ENCODE peak calls at places on chromosome 19, in eight cellular contexts. One of them, this sample, is unnamed.

GRCh38 chr19:17117250-17117789 is 41.7 kb downstream of the MYO9B start:
- DNase-seq in activated CD4-positive, CD25-positive, alpha-beta regulatory T cell: no peak
- DNase-seq in cardiac muscle cell: no peak
- DNase-seq in nephron progenitor cell: no peak
- DNase-seq in stimulated activated naive CD8-positive, alpha-beta T cell treated with anti-CD3 and anti-CD28 coated beads, Interleukin-15, Interleukin-2, amounts not matched to agents 100 U/mL and 50 U/mL, for 24 hours: no peak
- DNase-seq in stimulated activated CD4-positive, alpha-beta T cell treated with anti-CD3 and anti-CD28 coated beads, Interleukin-4, amount 100 ng/mL, for 1 hour: no peak
- DNase-seq in suprapubic skin: no peak
- DNase-seq in activated T-cell treated with anti-CD3 and anti-CD28 coated beads for 1 hour: no peak
- DNase-seq in this sample: peak; percentile 24

GRCh38 chr19:1773173-1773572 is 19.9 kb downstream of the ONECUT3 start:
- DNase-seq in suprapubic skin: no peak
- DNase-seq in nephron progenitor cell: no peak
- DNase-seq in activated CD4-positive, CD25-positive, alpha-beta regulatory T cell: no peak
- DNase-seq in stimulated activated naive CD8-positive, alpha-beta T cell treated with anti-CD3 and anti-CD28 coated beads, Interleukin-15, Interleukin-2, amounts not matched to agents 100 U/mL and 50 U/mL, for 24 hours: no peak
- DNase-seq in activated T-cell treated with anti-CD3 and anti-CD28 coated beads for 1 hour: no peak
- DNase-seq in stimulated activated CD4-positive, alpha-beta T cell treated with anti-CD3 and anti-CD28 coated beads, Interleukin-4, amount 100 ng/mL, for 1 hour: no peak
- DNase-seq in cardiac muscle cell: no peak
- DNase-seq in this sample: no peak

GRCh38 chr19:5966215-5966614 is 11.7 kb downstream of the RANBP3 start:
- DNase-seq in stimulated activated naive CD8-positive, alpha-beta T cell treated with anti-CD3 and anti-CD28 coated beads, Interleukin-15, Interleukin-2, amounts not matched to agents 100 U/mL and 50 U/mL, for 24 hours: no peak
- DNase-seq in cardiac muscle cell: peak; percentile 91
- DNase-seq in stimulated activated CD4-positive, alpha-beta T cell treated with anti-CD3 and anti-CD28 coated beads, Interleukin-4, amount 100 ng/mL, for 1 hour: no peak
- DNase-seq in activated CD4-positive, CD25-positive, alpha-beta regulatory T cell: no peak
- DNase-seq in suprapubic skin: no peak
- DNase-seq in nephron progenitor cell: no peak
- DNase-seq in activated T-cell treated with anti-CD3 and anti-CD28 coated beads for 1 hour: no peak
- DNase-seq in this sample: no peak

GRCh38 chr19:58128041-58128685 is 22.4 kb downstream of the ZNF329 start:
- DNase-seq in nephron progenitor cell: no peak
- DNase-seq in stimulated activated naive CD8-positive, alpha-beta T cell treated with anti-CD3 and anti-CD28 coated beads, Interleukin-15, Interleukin-2, amounts not matched to agents 100 U/mL and 50 U/mL, for 24 hours: no peak
- DNase-seq in suprapubic skin: no peak
- DNase-seq in cardiac muscle cell: no peak
- DNase-seq in activated CD4-positive, CD25-positive, alpha-beta regulatory T cell: no peak
- DNase-seq in activated T-cell treated with anti-CD3 and anti-CD28 coated beads for 1 hour: no peak
- DNase-seq in stimulated activated CD4-positive, alpha-beta T cell treated with anti-CD3 and anti-CD28 coated beads, Interleukin-4, amount 100 ng/mL, for 1 hour: no peak
- DNase-seq in this sample: no peak

GRCh38 chr19:46944123-46944718 is 75.4 kb upstream of the NPAS1 start:
- DNase-seq in suprapubic skin: no peak
- DNase-seq in stimulated activated naive CD8-positive, alpha-beta T cell treated with anti-CD3 and anti-CD28 coated beads, Interleukin-15, Interleukin-2, amounts not matched to agents 100 U/mL and 50 U/mL, for 24 hours: no peak
- DNase-seq in activated T-cell treated with anti-CD3 and anti-CD28 coated beads for 1 hour: no peak
- DNase-seq in nephron progenitor cell: no peak
- DNase-seq in stimulated activated CD4-positive, alpha-beta T cell treated with anti-CD3 and anti-CD28 coated beads, Interleukin-4, amount 100 ng/mL, for 1 hour: no peak
- DNase-seq in cardiac muscle cell: no peak
- DNase-seq in activated CD4-positive, CD25-positive, alpha-beta regulatory T cell: no peak
- DNase-seq in this sample: no peak

GRCh38 chr19:5006201-5006600 is 37.3 kb downstream of the KDM4B start:
- DNase-seq in nephron progenitor cell: no peak
- DNase-seq in suprapubic skin: no peak
- DNase-seq in stimulated activated naive CD8-positive, alpha-beta T cell treated with anti-CD3 and anti-CD28 coated beads, Interleukin-15, Interleukin-2, amounts not matched to agents 100 U/mL and 50 U/mL, for 24 hours: no peak
- DNase-seq in cardiac muscle cell: peak; percentile 61
- DNase-seq in activated T-cell treated with anti-CD3 and anti-CD28 coated beads for 1 hour: no peak
- DNase-seq in activated CD4-positive, CD25-positive, alpha-beta regulatory T cell: no peak
- DNase-seq in stimulated activated CD4-positive, alpha-beta T cell treated with anti-CD3 and anti-CD28 coated beads, Interleukin-4, amount 100 ng/mL, for 1 hour: no peak
- DNase-seq in this sample: no peak

GRCh38 chr19:8459520-8460260 is 14.9 kb downstream of the HNRNPM start:
- DNase-seq in nephron progenitor cell: no peak
- DNase-seq in stimulated activated CD4-positive, alpha-beta T cell treated with anti-CD3 and anti-CD28 coated beads, Interleukin-4, amount 100 ng/mL, for 1 hour: no peak
- DNase-seq in cardiac muscle cell: peak; percentile 63
- DNase-seq in activated CD4-positive, CD25-positive, alpha-beta regulatory T cell: no peak
- DNase-seq in suprapubic skin: no peak
- DNase-seq in activated T-cell treated with anti-CD3 and anti-CD28 coated beads for 1 hour: no peak
- DNase-seq in stimulated activated naive CD8-positive, alpha-beta T cell treated with anti-CD3 and anti-CD28 coated beads, Interleukin-15, Interleukin-2, amounts not matched to agents 100 U/mL and 50 U/mL, for 24 hours: no peak
- DNase-seq in this sample: no peak

GRCh38 chr19:748274-748598 is 2.7 kb upstream of the MISP start:
- DNase-seq in activated T-cell treated with anti-CD3 and anti-CD28 coated beads for 1 hour: no peak
- DNase-seq in stimulated activated naive CD8-positive, alpha-beta T cell treated with anti-CD3 and anti-CD28 coated beads, Interleukin-15, Interleukin-2, amounts not matched to agents 100 U/mL and 50 U/mL, for 24 hours: no peak
- DNase-seq in stimulated activated CD4-positive, alpha-beta T cell treated with anti-CD3 and anti-CD28 coated beads, Interleukin-4, amount 100 ng/mL, for 1 hour: no peak
- DNase-seq in activated CD4-positive, CD25-positive, alpha-beta regulatory T cell: no peak
- DNase-seq in nephron progenitor cell: no peak
- DNase-seq in suprapubic skin: no peak
- DNase-seq in cardiac muscle cell: no peak
- DNase-seq in this sample: no peak

GRCh38 chr19:2478324-2478755 is 2.4 kb downstream of the GADD45B start:
- DNase-seq in nephron progenitor cell: peak; percentile 57
- DNase-seq in stimulated activated CD4-positive, alpha-beta T cell treated with anti-CD3 and anti-CD28 coated beads, Interleukin-4, amount 100 ng/mL, for 1 hour: peak; percentile 50
- DNase-seq in activated CD4-positive, CD25-positive, alpha-beta regulatory T cell: peak; percentile 35
- DNase-seq in stimulated activated naive CD8-positive, alpha-beta T cell treated with anti-CD3 and anti-CD28 coated beads, Interleukin-15, Interleukin-2, amounts not matched to agents 100 U/mL and 50 U/mL, for 24 hours: peak; percentile 59
- DNase-seq in activated T-cell treated with anti-CD3 and anti-CD28 coated beads for 1 hour: peak; percentile 36
- DNase-seq in cardiac muscle cell: peak; percentile 79
- DNase-seq in suprapubic skin: peak; percentile 93
- DNase-seq in this sample: no peak

GRCh38 chr19:1233361-1233667 is 4.5 kb downstream of the CBARP start:
- DNase-seq in activated T-cell treated with anti-CD3 and anti-CD28 coated beads for 1 hour: no peak
- DNase-seq in cardiac muscle cell: no peak
- DNase-seq in nephron progenitor cell: no peak
- DNase-seq in stimulated activated CD4-positive, alpha-beta T cell treated with anti-CD3 and anti-CD28 coated beads, Interleukin-4, amount 100 ng/mL, for 1 hour: no peak
- DNase-seq in stimulated activated naive CD8-positive, alpha-beta T cell treated with anti-CD3 and anti-CD28 coated beads, Interleukin-15, Interleukin-2, amounts not matched to agents 100 U/mL and 50 U/mL, for 24 hours: no peak
- DNase-seq in activated CD4-positive, CD25-positive, alpha-beta regulatory T cell: no peak
- DNase-seq in suprapubic skin: no peak
- DNase-seq in this sample: no peak

GRCh38 chr19:48569814-48570213 is 17.8 kb downstream of the SULT2B1 start:
- DNase-seq in suprapubic skin: no peak
- DNase-seq in activated T-cell treated with anti-CD3 and anti-CD28 coated beads for 1 hour: no peak
- DNase-seq in stimulated activated CD4-positive, alpha-beta T cell treated with anti-CD3 and anti-CD28 coated beads, Interleukin-4, amount 100 ng/mL, for 1 hour: no peak
- DNase-seq in nephron progenitor cell: no peak
- DNase-seq in stimulated activated naive CD8-positive, alpha-beta T cell treated with anti-CD3 and anti-CD28 coated beads, Interleukin-15, Interleukin-2, amounts not matched to agents 100 U/mL and 50 U/mL, for 24 hours: no peak
- DNase-seq in activated CD4-positive, CD25-positive, alpha-beta regulatory T cell: no peak
- DNase-seq in cardiac muscle cell: peak; percentile 24
- DNase-seq in this sample: no peak

GRCh38 chr19:16894080-16894479 is 5.3 kb downstream of the F2RL3 start:
- DNase-seq in stimulated activated CD4-positive, alpha-beta T cell treated with anti-CD3 and anti-CD28 coated beads, Interleukin-4, amount 100 ng/mL, for 1 hour: no peak
- DNase-seq in cardiac muscle cell: no peak
- DNase-seq in activated T-cell treated with anti-CD3 and anti-CD28 coated beads for 1 hour: no peak
- DNase-seq in suprapubic skin: no peak
- DNase-seq in activated CD4-positive, CD25-positive, alpha-beta regulatory T cell: no peak
- DNase-seq in nephron progenitor cell: no peak
- DNase-seq in stimulated activated naive CD8-positive, alpha-beta T cell treated with anti-CD3 and anti-CD28 coated beads, Interleukin-15, Interleukin-2, amounts not matched to agents 100 U/mL and 50 U/mL, for 24 hours: no peak
- DNase-seq in this sample: no peak

GRCh38 chr19:56690668-56691067 is 19.1 kb upstream of the ZNF835 start:
- DNase-seq in nephron progenitor cell: no peak
- DNase-seq in cardiac muscle cell: no peak
- DNase-seq in stimulated activated CD4-positive, alpha-beta T cell treated with anti-CD3 and anti-CD28 coated beads, Interleukin-4, amount 100 ng/mL, for 1 hour: no peak
- DNase-seq in activated T-cell treated with anti-CD3 and anti-CD28 coated beads for 1 hour: no peak
- DNase-seq in stimulated activated naive CD8-positive, alpha-beta T cell treated with anti-CD3 and anti-CD28 coated beads, Interleukin-15, Interleukin-2, amounts not matched to agents 100 U/mL and 50 U/mL, for 24 hours: no peak
- DNase-seq in suprapubic skin: no peak
- DNase-seq in activated CD4-positive, CD25-positive, alpha-beta regulatory T cell: no peak
- DNase-seq in this sample: no peak

GRCh38 chr19:44623080-44623479 is 9.7 kb downstream of the IGSF23 start:
- DNase-seq in stimulated activated naive CD8-positive, alpha-beta T cell treated with anti-CD3 and anti-CD28 coated beads, Interleukin-15, Interleukin-2, amounts not matched to agents 100 U/mL and 50 U/mL, for 24 hours: no peak
- DNase-seq in activated T-cell treated with anti-CD3 and anti-CD28 coated beads for 1 hour: no peak
- DNase-seq in activated CD4-positive, CD25-positive, alpha-beta regulatory T cell: no peak
- DNase-seq in nephron progenitor cell: no peak
- DNase-seq in suprapubic skin: no peak
- DNase-seq in stimulated activated CD4-positive, alpha-beta T cell treated with anti-CD3 and anti-CD28 coated beads, Interleukin-4, amount 100 ng/mL, for 1 hour: no peak
- DNase-seq in cardiac muscle cell: peak; percentile 53
- DNase-seq in this sample: no peak

GRCh38 chr19:1027953-1028902 is 1.8 kb downstream of the CNN2 start:
- DNase-seq in activated T-cell treated with anti-CD3 and anti-CD28 coated beads for 1 hour: peak; percentile 56
- DNase-seq in stimulated activated naive CD8-positive, alpha-beta T cell treated with anti-CD3 and anti-CD28 coated beads, Interleukin-15, Interleukin-2, amounts not matched to agents 100 U/mL and 50 U/mL, for 24 hours: peak; percentile 62
- DNase-seq in nephron progenitor cell: peak; percentile 79
- DNase-seq in stimulated activated CD4-positive, alpha-beta T cell treated with anti-CD3 and anti-CD28 coated beads, Interleukin-4, amount 100 ng/mL, for 1 hour: peak; percentile 48
- DNase-seq in suprapubic skin: no peak
- DNase-seq in cardiac muscle cell: peak; percentile 98
- DNase-seq in activated CD4-positive, CD25-positive, alpha-beta regulatory T cell: peak; percentile 74
- DNase-seq in this sample: peak; percentile 75

GRCh38 chr19:43465468-43466120 is at the start of gene LYPD3:
- DNase-seq in stimulated activated CD4-positive, alpha-beta T cell treated with anti-CD3 and anti-CD28 coated beads, Interleukin-4, amount 100 ng/mL, for 1 hour: peak; percentile 10
- DNase-seq in activated CD4-positive, CD25-positive, alpha-beta regulatory T cell: no peak
- DNase-seq in nephron progenitor cell: no peak
- DNase-seq in cardiac muscle cell: peak; percentile 43
- DNase-seq in suprapubic skin: peak; percentile 86
- DNase-seq in stimulated activated naive CD8-positive, alpha-beta T cell treated with anti-CD3 and anti-CD28 coated beads, Interleukin-15, Interleukin-2, amounts not matched to agents 100 U/mL and 50 U/mL, for 24 hours: peak; percentile 33
- DNase-seq in activated T-cell treated with anti-CD3 and anti-CD28 coated beads for 1 hour: no peak
- DNase-seq in this sample: no peak

GRCh38 chr19:33389574-33390119 is 16.1 kb downstream of the CEBPG start:
- DNase-seq in nephron progenitor cell: no peak
- DNase-seq in activated CD4-positive, CD25-positive, alpha-beta regulatory T cell: no peak
- DNase-seq in stimulated activated CD4-positive, alpha-beta T cell treated with anti-CD3 and anti-CD28 coated beads, Interleukin-4, amount 100 ng/mL, for 1 hour: no peak
- DNase-seq in activated T-cell treated with anti-CD3 and anti-CD28 coated beads for 1 hour: no peak
- DNase-seq in suprapubic skin: peak; percentile 79
- DNase-seq in cardiac muscle cell: no peak
- DNase-seq in stimulated activated naive CD8-positive, alpha-beta T cell treated with anti-CD3 and anti-CD28 coated beads, Interleukin-15, Interleukin-2, amounts not matched to agents 100 U/mL and 50 U/mL, for 24 hours: no peak
- DNase-seq in this sample: no peak

GRCh38 chr19:24177686-24178085 is 90.7 kb downstream of the ZNF254 start:
- DNase-seq in activated CD4-positive, CD25-positive, alpha-beta regulatory T cell: no peak
- DNase-seq in cardiac muscle cell: no peak
- DNase-seq in stimulated activated naive CD8-positive, alpha-beta T cell treated with anti-CD3 and anti-CD28 coated beads, Interleukin-15, Interleukin-2, amounts not matched to agents 100 U/mL and 50 U/mL, for 24 hours: no peak
- DNase-seq in suprapubic skin: no peak
- DNase-seq in nephron progenitor cell: no peak
- DNase-seq in stimulated activated CD4-positive, alpha-beta T cell treated with anti-CD3 and anti-CD28 coated beads, Interleukin-4, amount 100 ng/mL, for 1 hour: no peak
- DNase-seq in activated T-cell treated with anti-CD3 and anti-CD28 coated beads for 1 hour: no peak
- DNase-seq in this sample: no peak

GRCh38 chr19:58477871-58478270 is 1.7 kb downstream of the ZNF446 start:
- DNase-seq in cardiac muscle cell: no peak
- DNase-seq in nephron progenitor cell: no peak
- DNase-seq in stimulated activated CD4-positive, alpha-beta T cell treated with anti-CD3 and anti-CD28 coated beads, Interleukin-4, amount 100 ng/mL, for 1 hour: no peak
- DNase-seq in activated CD4-positive, CD25-positive, alpha-beta regulatory T cell: no peak
- DNase-seq in suprapubic skin: no peak
- DNase-seq in activated T-cell treated with anti-CD3 and anti-CD28 coated beads for 1 hour: no peak
- DNase-seq in stimulated activated naive CD8-positive, alpha-beta T cell treated with anti-CD3 and anti-CD28 coated beads, Interleukin-15, Interleukin-2, amounts not matched to agents 100 U/mL and 50 U/mL, for 24 hours: no peak
- DNase-seq in this sample: no peak

GRCh38 chr19:55494172-55494761 is 6.0 kb downstream of the SSC5D start:
- DNase-seq in nephron progenitor cell: no peak
- DNase-seq in suprapubic skin: no peak
- DNase-seq in stimulated activated naive CD8-positive, alpha-beta T cell treated with anti-CD3 and anti-CD28 coated beads, Interleukin-15, Interleukin-2, amounts not matched to agents 100 U/mL and 50 U/mL, for 24 hours: no peak
- DNase-seq in activated CD4-positive, CD25-positive, alpha-beta regulatory T cell: no peak
- DNase-seq in cardiac muscle cell: peak; percentile 94
- DNase-seq in activated T-cell treated with anti-CD3 and anti-CD28 coated beads for 1 hour: no peak
- DNase-seq in stimulated activated CD4-positive, alpha-beta T cell treated with anti-CD3 and anti-CD28 coated beads, Interleukin-4, amount 100 ng/mL, for 1 hour: no peak
- DNase-seq in this sample: no peak

GRCh38 chr19:33273881-33274662 is 28.3 kb downstream of the CEBPA start:
- DNase-seq in activated T-cell treated with anti-CD3 and anti-CD28 coated beads for 1 hour: no peak
- DNase-seq in nephron progenitor cell: peak; percentile 29
- DNase-seq in suprapubic skin: no peak
- DNase-seq in stimulated activated naive CD8-positive, alpha-beta T cell treated with anti-CD3 and anti-CD28 coated beads, Interleukin-15, Interleukin-2, amounts not matched to agents 100 U/mL and 50 U/mL, for 24 hours: peak; percentile 35
- DNase-seq in stimulated activated CD4-positive, alpha-beta T cell treated with anti-CD3 and anti-CD28 coated beads, Interleukin-4, amount 100 ng/mL, for 1 hour: peak; percentile 46
- DNase-seq in activated CD4-positive, CD25-positive, alpha-beta regulatory T cell: no peak
- DNase-seq in cardiac muscle cell: peak; percentile 90
- DNase-seq in this sample: no peak

GRCh38 chr19:48284891-48285290 is 15.0 kb downstream of the ZNF114 start:
- DNase-seq in stimulated activated naive CD8-positive, alpha-beta T cell treated with anti-CD3 and anti-CD28 coated beads, Interleukin-15, Interleukin-2, amounts not matched to agents 100 U/mL and 50 U/mL, for 24 hours: no peak
- DNase-seq in activated T-cell treated with anti-CD3 and anti-CD28 coated beads for 1 hour: no peak
- DNase-seq in suprapubic skin: no peak
- DNase-seq in cardiac muscle cell: peak; percentile 19
- DNase-seq in activated CD4-positive, CD25-positive, alpha-beta regulatory T cell: no peak
- DNase-seq in stimulated activated CD4-positive, alpha-beta T cell treated with anti-CD3 and anti-CD28 coated beads, Interleukin-4, amount 100 ng/mL, for 1 hour: no peak
- DNase-seq in nephron progenitor cell: no peak
- DNase-seq in this sample: no peak

GRCh38 chr19:3224346-3225325 is at the start of gene CELF5:
- DNase-seq in nephron progenitor cell: peak; percentile 80
- DNase-seq in cardiac muscle cell: peak; percentile 43
- DNase-seq in activated T-cell treated with anti-CD3 and anti-CD28 coated beads for 1 hour: peak; percentile 53
- DNase-seq in suprapubic skin: no peak
- DNase-seq in stimulated activated CD4-positive, alpha-beta T cell treated with anti-CD3 and anti-CD28 coated beads, Interleukin-4, amount 100 ng/mL, for 1 hour: peak; percentile 68
- DNase-seq in stimulated activated naive CD8-positive, alpha-beta T cell treated with anti-CD3 and anti-CD28 coated beads, Interleukin-15, Interleukin-2, amounts not matched to agents 100 U/mL and 50 U/mL, for 24 hours: peak; percentile 74
- DNase-seq in activated CD4-positive, CD25-positive, alpha-beta regulatory T cell: peak; percentile 42
- DNase-seq in this sample: no peak